ENCODE peak calls at places on chromosomes 12 and 14, in ten cellular contexts. One of them, this sample, is unnamed.

GRCh38 chr14:20624495-20625070 is 16.9 kb downstream of the OR6S1 start:
- DNase-seq in activated naive CD4-positive, alpha-beta T cell treated with Interleukin-2 at 50 U/mL for 16 hours: peak
- DNase-seq in NCI-H1092 treated with DMSO at 0.1 percent for 48 hours: no peak
- DNase-seq in GDM1: no peak
- DNase-seq in HS-5: no peak
- DNase-seq in activated B cell treated with CpG ODN at 0.5 μM for 24 hours: no peak
- DNase-seq in activated T-cell treated with anti-CD3 and anti-CD28 coated beads for 1 hour: peak
- DNase-seq in fibroblast of the conjunctiva: peak
- DNase-seq in WTC11: peak
- DNase-seq in AG09309: no peak
- DNase-seq in this sample: peak

GRCh38 chr12:132427177-132427725 is 62.7 kb upstream of the FBRSL1 start:
- DNase-seq in activated naive CD4-positive, alpha-beta T cell treated with Interleukin-2 at 50 U/mL for 16 hours: no peak
- DNase-seq in NCI-H1092 treated with DMSO at 0.1 percent for 48 hours: no peak
- DNase-seq in GDM1: no peak
- DNase-seq in HS-5: no peak
- DNase-seq in activated B cell treated with CpG ODN at 0.5 μM for 24 hours: no peak
- DNase-seq in activated T-cell treated with anti-CD3 and anti-CD28 coated beads for 1 hour: no peak
- DNase-seq in fibroblast of the conjunctiva: no peak
- DNase-seq in WTC11: no peak
- DNase-seq in AG09309: no peak
- DNase-seq in this sample: no peak

GRCh38 chr14:92135269-92135668 is 13.5 kb downstream of the CPSF2 start:
- DNase-seq in activated naive CD4-positive, alpha-beta T cell treated with Interleukin-2 at 50 U/mL for 16 hours: no peak
- DNase-seq in NCI-H1092 treated with DMSO at 0.1 percent for 48 hours: peak
- DNase-seq in GDM1: no peak
- DNase-seq in HS-5: no peak
- DNase-seq in activated B cell treated with CpG ODN at 0.5 μM for 24 hours: no peak
- DNase-seq in activated T-cell treated with anti-CD3 and anti-CD28 coated beads for 1 hour: no peak
- DNase-seq in fibroblast of the conjunctiva: peak
- DNase-seq in WTC11: no peak
- DNase-seq in AG09309: no peak
- DNase-seq in this sample: no peak

GRCh38 chr12:119222222-119222951 is 43.7 kb downstream of the HSPB8 start:
- DNase-seq in activated naive CD4-positive, alpha-beta T cell treated with Interleukin-2 at 50 U/mL for 16 hours: no peak
- DNase-seq in NCI-H1092 treated with DMSO at 0.1 percent for 48 hours: no peak
- DNase-seq in GDM1: no peak
- DNase-seq in HS-5: no peak
- DNase-seq in activated B cell treated with CpG ODN at 0.5 μM for 24 hours: no peak
- DNase-seq in activated T-cell treated with anti-CD3 and anti-CD28 coated beads for 1 hour: no peak
- DNase-seq in fibroblast of the conjunctiva: no peak
- DNase-seq in WTC11: no peak
- DNase-seq in AG09309: no peak
- DNase-seq in this sample: no peak

GRCh38 chr14:64639340-64639821 is 64.8 kb upstream of the PLEKHG3 start:
- DNase-seq in activated naive CD4-positive, alpha-beta T cell treated with Interleukin-2 at 50 U/mL for 16 hours: no peak
- DNase-seq in NCI-H1092 treated with DMSO at 0.1 percent for 48 hours: no peak
- DNase-seq in GDM1: no peak
- DNase-seq in HS-5: no peak
- DNase-seq in activated B cell treated with CpG ODN at 0.5 μM for 24 hours: no peak
- DNase-seq in activated T-cell treated with anti-CD3 and anti-CD28 coated beads for 1 hour: no peak
- DNase-seq in fibroblast of the conjunctiva: no peak
- DNase-seq in WTC11: no peak
- DNase-seq in AG09309: no peak
- DNase-seq in this sample: no peak

GRCh38 chr14:61247935-61248334 is 33.2 kb downstream of the TMEM30B start:
- DNase-seq in activated naive CD4-positive, alpha-beta T cell treated with Interleukin-2 at 50 U/mL for 16 hours: no peak
- DNase-seq in NCI-H1092 treated with DMSO at 0.1 percent for 48 hours: no peak
- DNase-seq in GDM1: no peak
- DNase-seq in HS-5: peak
- DNase-seq in activated B cell treated with CpG ODN at 0.5 μM for 24 hours: no peak
- DNase-seq in activated T-cell treated with anti-CD3 and anti-CD28 coated beads for 1 hour: no peak
- DNase-seq in fibroblast of the conjunctiva: no peak
- DNase-seq in WTC11: no peak
- DNase-seq in AG09309: no peak
- DNase-seq in this sample: no peak

GRCh38 chr12:4031703-4032291 is 158.6 kb upstream of the PARP11 start:
- DNase-seq in activated naive CD4-positive, alpha-beta T cell treated with Interleukin-2 at 50 U/mL for 16 hours: no peak
- DNase-seq in NCI-H1092 treated with DMSO at 0.1 percent for 48 hours: no peak
- DNase-seq in GDM1: no peak
- DNase-seq in HS-5: no peak
- DNase-seq in activated B cell treated with CpG ODN at 0.5 μM for 24 hours: no peak
- DNase-seq in activated T-cell treated with anti-CD3 and anti-CD28 coated beads for 1 hour: no peak
- DNase-seq in fibroblast of the conjunctiva: no peak
- DNase-seq in WTC11: no peak
- DNase-seq in AG09309: no peak
- DNase-seq in this sample: no peak

GRCh38 chr14:88321692-88322504 is 1.2 kb downstream of the KCNK10 start:
- DNase-seq in activated naive CD4-positive, alpha-beta T cell treated with Interleukin-2 at 50 U/mL for 16 hours: no peak
- DNase-seq in NCI-H1092 treated with DMSO at 0.1 percent for 48 hours: no peak
- DNase-seq in GDM1: no peak
- DNase-seq in HS-5: no peak
- DNase-seq in activated B cell treated with CpG ODN at 0.5 μM for 24 hours: no peak
- DNase-seq in activated T-cell treated with anti-CD3 and anti-CD28 coated beads for 1 hour: no peak
- DNase-seq in fibroblast of the conjunctiva: no peak
- DNase-seq in WTC11: no peak
- DNase-seq in AG09309: no peak
- DNase-seq in this sample: no peak

GRCh38 chr12:67889935-67890334 is 99.3 kb upstream of the IFNG-AS1 start:
- DNase-seq in activated naive CD4-positive, alpha-beta T cell treated with Interleukin-2 at 50 U/mL for 16 hours: no peak
- DNase-seq in NCI-H1092 treated with DMSO at 0.1 percent for 48 hours: no peak
- DNase-seq in GDM1: no peak
- DNase-seq in HS-5: no peak
- DNase-seq in activated B cell treated with CpG ODN at 0.5 μM for 24 hours: no peak
- DNase-seq in activated T-cell treated with anti-CD3 and anti-CD28 coated beads for 1 hour: no peak
- DNase-seq in fibroblast of the conjunctiva: no peak
- DNase-seq in WTC11: no peak
- DNase-seq in AG09309: no peak
- DNase-seq in this sample: no peak

GRCh38 chr12:21615441-21615840 is 10.8 kb upstream of the GYS2 start:
- DNase-seq in activated naive CD4-positive, alpha-beta T cell treated with Interleukin-2 at 50 U/mL for 16 hours: no peak
- DNase-seq in NCI-H1092 treated with DMSO at 0.1 percent for 48 hours: no peak
- DNase-seq in GDM1: peak
- DNase-seq in HS-5: no peak
- DNase-seq in activated B cell treated with CpG ODN at 0.5 μM for 24 hours: no peak
- DNase-seq in activated T-cell treated with anti-CD3 and anti-CD28 coated beads for 1 hour: no peak
- DNase-seq in fibroblast of the conjunctiva: no peak
- DNase-seq in WTC11: no peak
- DNase-seq in AG09309: no peak
- DNase-seq in this sample: no peak

GRCh38 chr12:24997496-24997895 is 48.6 kb upstream of the BCAT1 start:
- DNase-seq in activated naive CD4-positive, alpha-beta T cell treated with Interleukin-2 at 50 U/mL for 16 hours: no peak
- DNase-seq in NCI-H1092 treated with DMSO at 0.1 percent for 48 hours: no peak
- DNase-seq in GDM1: no peak
- DNase-seq in HS-5: no peak
- DNase-seq in activated B cell treated with CpG ODN at 0.5 μM for 24 hours: no peak
- DNase-seq in activated T-cell treated with anti-CD3 and anti-CD28 coated beads for 1 hour: no peak
- DNase-seq in fibroblast of the conjunctiva: no peak
- DNase-seq in WTC11: no peak
- DNase-seq in AG09309: no peak
- DNase-seq in this sample: no peak

GRCh38 chr12:117333331-117334000 is 28.0 kb downstream of the NOS1 start:
- DNase-seq in activated naive CD4-positive, alpha-beta T cell treated with Interleukin-2 at 50 U/mL for 16 hours: no peak
- DNase-seq in NCI-H1092 treated with DMSO at 0.1 percent for 48 hours: peak
- DNase-seq in GDM1: no peak
- DNase-seq in HS-5: no peak
- DNase-seq in activated B cell treated with CpG ODN at 0.5 μM for 24 hours: no peak
- DNase-seq in activated T-cell treated with anti-CD3 and anti-CD28 coated beads for 1 hour: no peak
- DNase-seq in fibroblast of the conjunctiva: no peak
- DNase-seq in WTC11: no peak
- DNase-seq in AG09309: no peak
- DNase-seq in this sample: no peak

GRCh38 chr14:63632932-63633514 is 8.6 kb downstream of the WDR89 start:
- DNase-seq in activated naive CD4-positive, alpha-beta T cell treated with Interleukin-2 at 50 U/mL for 16 hours: no peak
- DNase-seq in NCI-H1092 treated with DMSO at 0.1 percent for 48 hours: peak
- DNase-seq in GDM1: peak
- DNase-seq in HS-5: no peak
- DNase-seq in activated B cell treated with CpG ODN at 0.5 μM for 24 hours: no peak
- DNase-seq in activated T-cell treated with anti-CD3 and anti-CD28 coated beads for 1 hour: no peak
- DNase-seq in fibroblast of the conjunctiva: peak
- DNase-seq in WTC11: no peak
- DNase-seq in AG09309: no peak
- DNase-seq in this sample: peak

GRCh38 chr12:16300222-16300621 is 22.7 kb upstream of the SLC15A5 start:
- DNase-seq in activated naive CD4-positive, alpha-beta T cell treated with Interleukin-2 at 50 U/mL for 16 hours: no peak
- DNase-seq in NCI-H1092 treated with DMSO at 0.1 percent for 48 hours: no peak
- DNase-seq in GDM1: no peak
- DNase-seq in HS-5: peak
- DNase-seq in activated B cell treated with CpG ODN at 0.5 μM for 24 hours: no peak
- DNase-seq in activated T-cell treated with anti-CD3 and anti-CD28 coated beads for 1 hour: no peak
- DNase-seq in fibroblast of the conjunctiva: no peak
- DNase-seq in WTC11: no peak
- DNase-seq in AG09309: peak
- DNase-seq in this sample: no peak

GRCh38 chr12:73514672-73515071 is 1023.0 kb upstream of the ATXN7L3B start:
- DNase-seq in activated naive CD4-positive, alpha-beta T cell treated with Interleukin-2 at 50 U/mL for 16 hours: no peak
- DNase-seq in NCI-H1092 treated with DMSO at 0.1 percent for 48 hours: no peak
- DNase-seq in GDM1: no peak
- DNase-seq in HS-5: no peak
- DNase-seq in activated B cell treated with CpG ODN at 0.5 μM for 24 hours: no peak
- DNase-seq in activated T-cell treated with anti-CD3 and anti-CD28 coated beads for 1 hour: no peak
- DNase-seq in fibroblast of the conjunctiva: no peak
- DNase-seq in WTC11: peak
- DNase-seq in AG09309: no peak
- DNase-seq in this sample: no peak

GRCh38 chr14:70791971-70792370 is 17.3 kb downstream of the MAP3K9 start:
- DNase-seq in activated naive CD4-positive, alpha-beta T cell treated with Interleukin-2 at 50 U/mL for 16 hours: no peak
- DNase-seq in NCI-H1092 treated with DMSO at 0.1 percent for 48 hours: no peak
- DNase-seq in GDM1: no peak
- DNase-seq in HS-5: no peak
- DNase-seq in activated B cell treated with CpG ODN at 0.5 μM for 24 hours: no peak
- DNase-seq in activated T-cell treated with anti-CD3 and anti-CD28 coated beads for 1 hour: no peak
- DNase-seq in fibroblast of the conjunctiva: no peak
- DNase-seq in WTC11: no peak
- DNase-seq in AG09309: no peak
- DNase-seq in this sample: no peak

GRCh38 chr12:51322452-51322851 is 1.5 kb downstream of the BIN2 start:
- DNase-seq in activated naive CD4-positive, alpha-beta T cell treated with Interleukin-2 at 50 U/mL for 16 hours: peak
- DNase-seq in NCI-H1092 treated with DMSO at 0.1 percent for 48 hours: no peak
- DNase-seq in GDM1: no peak
- DNase-seq in HS-5: no peak
- DNase-seq in activated B cell treated with CpG ODN at 0.5 μM for 24 hours: no peak
- DNase-seq in activated T-cell treated with anti-CD3 and anti-CD28 coated beads for 1 hour: no peak
- DNase-seq in fibroblast of the conjunctiva: no peak
- DNase-seq in WTC11: no peak
- DNase-seq in AG09309: no peak
- DNase-seq in this sample: no peak

GRCh38 chr12:68317047-68317667 is 15.0 kb downstream of the MDM1 start:
- DNase-seq in activated naive CD4-positive, alpha-beta T cell treated with Interleukin-2 at 50 U/mL for 16 hours: peak
- DNase-seq in NCI-H1092 treated with DMSO at 0.1 percent for 48 hours: peak
- DNase-seq in GDM1: no peak
- DNase-seq in HS-5: peak
- DNase-seq in activated B cell treated with CpG ODN at 0.5 μM for 24 hours: no peak
- DNase-seq in activated T-cell treated with anti-CD3 and anti-CD28 coated beads for 1 hour: peak
- DNase-seq in fibroblast of the conjunctiva: peak
- DNase-seq in WTC11: no peak
- DNase-seq in AG09309: no peak
- DNase-seq in this sample: peak

GRCh38 chr12:31004666-31005065 is 69.0 kb upstream of the DDX11 start:
- DNase-seq in activated naive CD4-positive, alpha-beta T cell treated with Interleukin-2 at 50 U/mL for 16 hours: no peak
- DNase-seq in NCI-H1092 treated with DMSO at 0.1 percent for 48 hours: peak
- DNase-seq in GDM1: no peak
- DNase-seq in HS-5: no peak
- DNase-seq in activated B cell treated with CpG ODN at 0.5 μM for 24 hours: no peak
- DNase-seq in activated T-cell treated with anti-CD3 and anti-CD28 coated beads for 1 hour: no peak
- DNase-seq in fibroblast of the conjunctiva: no peak
- DNase-seq in WTC11: peak
- DNase-seq in AG09309: no peak
- DNase-seq in this sample: no peak

GRCh38 chr12:45235087-45236025 is 19.5 kb downstream of the ANO6 start:
- DNase-seq in activated naive CD4-positive, alpha-beta T cell treated with Interleukin-2 at 50 U/mL for 16 hours: no peak
- DNase-seq in NCI-H1092 treated with DMSO at 0.1 percent for 48 hours: no peak
- DNase-seq in GDM1: no peak
- DNase-seq in HS-5: peak
- DNase-seq in activated B cell treated with CpG ODN at 0.5 μM for 24 hours: no peak
- DNase-seq in activated T-cell treated with anti-CD3 and anti-CD28 coated beads for 1 hour: no peak
- DNase-seq in fibroblast of the conjunctiva: no peak
- DNase-seq in WTC11: peak
- DNase-seq in AG09309: peak
- DNase-seq in this sample: no peak

This sample was measured in memory B cell.